ENCODE peak calls at places on chromosomes 11 and 22, in eight cellular contexts. V is heart left ventricle, P is endothelial cell of umbilical vein, U is Panc1, R is tibial nerve, M is stomach, W is gastrocnemius medialis, G is HCT116. Q is an unnamed sample.

GRCh38 chr11:32396991-32397390 is 38.3 kb downstream of the WT1 start:
- DNase-seq in V (no peak), P (no peak), U (no peak), R (no peak), M (no peak), W (no peak), G (no peak), Q (no peak)

GRCh38 chr11:84437129-84438123 is 1151.3 kb upstream of the CCDC90B start:
- DNase-seq in V (peak), P (no peak), U (no peak), R (no peak), M (peak), W (no peak), G (no peak), Q (peak)

GRCh38 chr11:130209128-130209932 is 49.7 kb downstream of the ST14 start:
- DNase-seq in V (peak), P (no peak), U (no peak), R (no peak), M (peak), W (no peak), G (no peak), Q (peak)

GRCh38 chr22:31618057-31618456 is 44.0 kb downstream of the PISD start:
- DNase-seq in V (no peak), P (no peak), U (no peak), R (no peak), M (no peak), W (no peak), G (no peak), Q (peak)

GRCh38 chr11:69300124-69301032 is 6.4 kb downstream of the MYEOV start:
- DNase-seq in V (no peak), P (no peak), U (no peak), R (no peak), M (no peak), W (no peak), G (no peak), Q (no peak)

GRCh38 chr11:115017529-115017928 is 339.2 kb downstream of the NXPE2 start:
- DNase-seq in V (no peak), P (no peak), U (no peak), R (no peak), M (no peak), W (no peak), G (no peak), Q (no peak)

GRCh38 chr11:20621679-20622078 is 22.3 kb downstream of the SLC6A5 start:
- DNase-seq in V (no peak), P (no peak), U (no peak), R (no peak), M (no peak), W (no peak), G (no peak), Q (peak)

GRCh38 chr11:129374993-129375721 is 491 bp upstream of the BARX2 start:
- DNase-seq in V (no peak), P (peak), U (no peak), R (no peak), M (peak), W (no peak), G (no peak), Q (peak)

GRCh38 chr22:39148727-39149535 is 3.5 kb downstream of the CBX7 start:
- DNase-seq in V (peak), P (peak), U (no peak), R (peak), M (peak), W (no peak), G (no peak), Q (peak)

GRCh38 chr11:71326328-71326940 is 74.1 kb upstream of the SHANK2 start:
- DNase-seq in V (no peak), P (no peak), U (no peak), R (no peak), M (no peak), W (no peak), G (no peak), Q (no peak)

GRCh38 chr11:28674432-28675076 is 566.4 kb downstream of the METTL15 start:
- DNase-seq in V (no peak), P (peak), U (no peak), R (no peak), M (no peak), W (no peak), G (peak), Q (peak)

GRCh38 chr11:26134481-26135355 is 197.2 kb upstream of the ANO3 start:
- DNase-seq in V (no peak), P (peak), U (no peak), R (no peak), M (no peak), W (no peak), G (no peak), Q (peak)

GRCh38 chr22:23826510-23827350 is 12.1 kb downstream of the DERL3 start:
- DNase-seq in V (no peak), P (no peak), U (no peak), R (no peak), M (no peak), W (no peak), G (no peak), Q (no peak)

GRCh38 chr11:2810401-2811205 is 75.0 kb downstream of the CDKN1C start:
- DNase-seq in V (peak), P (no peak), U (no peak), R (no peak), M (no peak), W (no peak), G (no peak), Q (no peak)

GRCh38 chr11:44467931-44468330 is 97.5 kb upstream of the CD82 start:
- DNase-seq in V (no peak), P (no peak), U (no peak), R (no peak), M (no peak), W (no peak), G (no peak), Q (no peak)

GRCh38 chr11:71251761-71252433 is 480 bp downstream of the SHANK2 start:
- DNase-seq in V (no peak), P (no peak), U (no peak), R (no peak), M (peak), W (no peak), G (no peak), Q (peak)

GRCh38 chr11:28071305-28071704 is 36.7 kb downstream of the KIF18A start:
- DNase-seq in V (no peak), P (no peak), U (no peak), R (no peak), M (no peak), W (no peak), G (no peak), Q (no peak)

GRCh38 chr22:20762233-20762796 is 11.6 kb upstream of the SERPIND1 start:
- DNase-seq in V (no peak), P (no peak), U (no peak), R (no peak), M (no peak), W (no peak), G (no peak), Q (no peak)

GRCh38 chr11:27385245-27385644 is 22.2 kb upstream of the CCDC34 start:
- DNase-seq in V (peak), P (peak), U (no peak), R (no peak), M (no peak), W (no peak), G (no peak), Q (no peak)

GRCh38 chr22:22810018-22810427 is 77.6 kb upstream of the IGLL5 start:
- DNase-seq in V (peak), P (peak), U (no peak), R (peak), M (peak), W (no peak), G (peak), Q (peak)

GRCh38 chr11:17531818-17532131 is 12.4 kb downstream of the USH1C start:
- DNase-seq in V (no peak), P (no peak), U (no peak), R (no peak), M (no peak), W (no peak), G (no peak), Q (no peak)

GRCh38 chr11:7651140-7651551 is 22.2 kb downstream of the CYB5R2 start:
- DNase-seq in V (no peak), P (no peak), U (no peak), R (no peak), M (no peak), W (no peak), G (no peak), Q (peak)

GRCh38 chr11:77143405-77144020 is 15.5 kb downstream of the MYO7A start:
- DNase-seq in V (no peak), P (no peak), U (no peak), R (no peak), M (no peak), W (no peak), G (no peak), Q (no peak)

GRCh38 chr11:119641991-119642745 is 86.8 kb downstream of the NECTIN1 start:
- DNase-seq in V (no peak), P (peak), U (peak), R (no peak), M (no peak), W (no peak), G (peak), Q (peak)

GRCh38 chr11:10522921-10523320 is 18.1 kb downstream of the RNF141 start:
- DNase-seq in V (no peak), P (peak), U (no peak), R (no peak), M (no peak), W (no peak), G (no peak), Q (no peak)

GRCh38 chr11:450809-451451 is 851 bp downstream of the PTDSS2 start:
- DNase-seq in V (peak), P (peak), U (no peak), R (peak), M (peak), W (peak), G (peak), Q (peak)
- TF ChIP-seq CTCF in V (peak), P (no peak), U (no peak), R (peak), M (no peak), W (no peak), G (no peak), Q (peak)

GRCh38 chr22:46373166-46373565 is 37.7 kb downstream of the TRMU start:
- DNase-seq in V (no peak), P (no peak), U (no peak), R (no peak), M (peak), W (no peak), G (no peak), Q (no peak)
- TF ChIP-seq CTCF in V (no peak), P (no peak), U (no peak), R (no peak), M (no peak), W (no peak), G (no peak), Q (no peak)

GRCh38 chr22:40153705-40154104 is 24.0 kb upstream of the TNRC6B start:
- DNase-seq in V (no peak), P (no peak), U (no peak), R (no peak), M (no peak), W (no peak), G (no peak), Q (no peak)

GRCh38 chr22:40157546-40157945 is 20.2 kb upstream of the TNRC6B start:
- DNase-seq in V (no peak), P (no peak), U (no peak), R (no peak), M (no peak), W (no peak), G (no peak), Q (no peak)

GRCh38 chr22:40147388-40148176 is 30.1 kb upstream of the TNRC6B start:
- DNase-seq in V (no peak), P (no peak), U (no peak), R (no peak), M (no peak), W (no peak), G (no peak), Q (peak)

GRCh38 chr22:40156001-40156516 is 21.7 kb upstream of the TNRC6B start:
- DNase-seq in V (no peak), P (peak), U (no peak), R (no peak), M (peak), W (peak), G (peak), Q (peak)

GRCh38 chr22:40153186-40153585 is 24.5 kb upstream of the TNRC6B start:
- DNase-seq in V (no peak), P (no peak), U (no peak), R (no peak), M (no peak), W (no peak), G (no peak), Q (no peak)
- TF ChIP-seq CTCF in V (no peak), P (no peak), U (no peak), R (no peak), M (no peak), W (no peak), G (no peak), Q (no peak)

GRCh38 chr11:67034350-67034749 is 11.4 kb downstream of the SYT12 start:
- DNase-seq in V (no peak), P (no peak), U (no peak), R (no peak), M (no peak), W (no peak), G (no peak), Q (no peak)

GRCh38 chr11:67030976-67031375 is 8.0 kb downstream of the SYT12 start:
- DNase-seq in V (no peak), P (no peak), U (no peak), R (no peak), M (no peak), W (no peak), G (no peak), Q (no peak)

GRCh38 chr11:67033661-67034166 is 10.8 kb downstream of the SYT12 start:
- DNase-seq in V (no peak), P (no peak), U (no peak), R (no peak), M (no peak), W (no peak), G (no peak), Q (peak)

GRCh38 chr11:67032830-67033555 is 10.1 kb downstream of the SYT12 start:
- DNase-seq in V (no peak), P (peak), U (no peak), R (no peak), M (no peak), W (no peak), G (no peak), Q (peak)

GRCh38 chr11:67031791-67032561 is 9.0 kb downstream of the SYT12 start:
- DNase-seq in V (no peak), P (no peak), U (no peak), R (no peak), M (no peak), W (no peak), G (no peak), Q (peak)
- TF ChIP-seq CTCF in V (no peak), P (no peak), U (no peak), R (no peak), M (no peak), W (no peak), G (no peak), Q (no peak)

Q was measured in endodermal cell.